ENCODE peak calls at places on chromosomes 11 and 22, in six cellular contexts. One of them, this sample, is unnamed.

GRCh38 chr11:45900916-45901617 is 6.0 kb downstream of the FREY1 start:
- DNase-seq in lower leg skin: no peak
- DNase-seq in body of pancreas: peak
- DNase-seq in heart left ventricle: no peak
- DNase-seq in fibroblast of mammary gland: no peak
- DNase-seq in epithelial cell of esophagus: no peak
- DNase-seq in this sample: no peak

GRCh38 chr22:22078329-22078728 is 95.7 kb upstream of the TOP3B start:
- DNase-seq in lower leg skin: no peak
- DNase-seq in body of pancreas: no peak
- DNase-seq in heart left ventricle: no peak
- DNase-seq in fibroblast of mammary gland: no peak
- DNase-seq in epithelial cell of esophagus: no peak
- DNase-seq in this sample: no peak

GRCh38 chr11:87038235-87038960 is 664 bp downstream of the TMEM135 start:
- DNase-seq in lower leg skin: no peak
- DNase-seq in body of pancreas: no peak
- DNase-seq in heart left ventricle: no peak
- DNase-seq in fibroblast of mammary gland: no peak
- DNase-seq in epithelial cell of esophagus: peak
- DNase-seq in this sample: no peak

GRCh38 chr11:134449713-134450112 is 37.7 kb upstream of the B3GAT1 start:
- DNase-seq in lower leg skin: no peak
- DNase-seq in body of pancreas: no peak
- DNase-seq in heart left ventricle: no peak
- DNase-seq in fibroblast of mammary gland: no peak
- DNase-seq in epithelial cell of esophagus: no peak
- DNase-seq in this sample: no peak

GRCh38 chr11:126592496-126593410 is 237.3 kb downstream of the ST3GAL4 start:
- DNase-seq in lower leg skin: no peak
- DNase-seq in body of pancreas: no peak
- DNase-seq in heart left ventricle: no peak
- DNase-seq in fibroblast of mammary gland: no peak
- DNase-seq in epithelial cell of esophagus: peak
- DNase-seq in this sample: no peak

GRCh38 chr11:44753965-44754645 is 27.3 kb downstream of the TSPAN18 start:
- DNase-seq in lower leg skin: peak
- DNase-seq in body of pancreas: no peak
- DNase-seq in heart left ventricle: no peak
- DNase-seq in fibroblast of mammary gland: no peak
- DNase-seq in epithelial cell of esophagus: no peak
- DNase-seq in this sample: no peak

GRCh38 chr11:115488945-115489344 is 15.3 kb downstream of the CADM1 start:
- DNase-seq in lower leg skin: no peak
- DNase-seq in body of pancreas: no peak
- DNase-seq in heart left ventricle: no peak
- DNase-seq in fibroblast of mammary gland: no peak
- DNase-seq in epithelial cell of esophagus: no peak
- DNase-seq in this sample: peak

GRCh38 chr11:11449327-11449726 is 96.3 kb upstream of the CSNK2A3 start:
- DNase-seq in lower leg skin: no peak
- DNase-seq in body of pancreas: no peak
- DNase-seq in heart left ventricle: no peak
- DNase-seq in fibroblast of mammary gland: no peak
- DNase-seq in epithelial cell of esophagus: no peak
- DNase-seq in this sample: no peak

GRCh38 chr11:84899740-84900139 is 727.4 kb downstream of the DLG2 start:
- DNase-seq in lower leg skin: no peak
- DNase-seq in body of pancreas: no peak
- DNase-seq in heart left ventricle: no peak
- DNase-seq in fibroblast of mammary gland: peak
- DNase-seq in epithelial cell of esophagus: no peak
- DNase-seq in this sample: no peak

GRCh38 chr22:19998232-19998951 is 18.2 kb downstream of the ARVCF start:
- DNase-seq in lower leg skin: no peak
- DNase-seq in body of pancreas: peak
- DNase-seq in heart left ventricle: peak
- DNase-seq in fibroblast of mammary gland: no peak
- DNase-seq in epithelial cell of esophagus: no peak
- DNase-seq in this sample: no peak

GRCh38 chr22:45233386-45233785 is 7.3 kb downstream of the KIAA0930 start:
- DNase-seq in lower leg skin: no peak
- DNase-seq in body of pancreas: no peak
- DNase-seq in heart left ventricle: no peak
- DNase-seq in fibroblast of mammary gland: no peak
- DNase-seq in epithelial cell of esophagus: no peak
- DNase-seq in this sample: no peak

GRCh38 chr11:128581908-128582307 is 5.5 kb downstream of the ETS1 start:
- DNase-seq in lower leg skin: no peak
- DNase-seq in body of pancreas: no peak
- DNase-seq in heart left ventricle: no peak
- DNase-seq in fibroblast of mammary gland: no peak
- DNase-seq in epithelial cell of esophagus: no peak
- DNase-seq in this sample: no peak

GRCh38 chr11:75626692-75627536 is 41.9 kb downstream of the MAP6 start:
- DNase-seq in lower leg skin: no peak
- DNase-seq in body of pancreas: no peak
- DNase-seq in heart left ventricle: no peak
- DNase-seq in fibroblast of mammary gland: peak
- DNase-seq in epithelial cell of esophagus: no peak
- DNase-seq in this sample: no peak

GRCh38 chr22:49261616-49262015 is 566.1 kb downstream of the BRD1 start:
- DNase-seq in lower leg skin: peak
- DNase-seq in body of pancreas: no peak
- DNase-seq in heart left ventricle: no peak
- DNase-seq in fibroblast of mammary gland: no peak
- DNase-seq in epithelial cell of esophagus: no peak
- DNase-seq in this sample: no peak

GRCh38 chr11:115214644-115215305 is 289.4 kb downstream of the CADM1 start:
- DNase-seq in lower leg skin: no peak
- DNase-seq in body of pancreas: no peak
- DNase-seq in heart left ventricle: no peak
- DNase-seq in fibroblast of mammary gland: no peak
- DNase-seq in epithelial cell of esophagus: no peak
- DNase-seq in this sample: no peak

GRCh38 chr11:125179346-125179745 is 14.8 kb downstream of the PKNOX2 start:
- DNase-seq in lower leg skin: no peak
- DNase-seq in body of pancreas: no peak
- DNase-seq in heart left ventricle: no peak
- DNase-seq in fibroblast of mammary gland: no peak
- DNase-seq in epithelial cell of esophagus: no peak
- DNase-seq in this sample: no peak

GRCh38 chr11:14623036-14623435 is 20.6 kb upstream of the PDE3B start:
- DNase-seq in lower leg skin: no peak
- DNase-seq in body of pancreas: no peak
- DNase-seq in heart left ventricle: no peak
- DNase-seq in fibroblast of mammary gland: no peak
- DNase-seq in epithelial cell of esophagus: no peak
- DNase-seq in this sample: no peak

GRCh38 chr11:74735566-74735965 is 4.3 kb upstream of the CHRDL2 start:
- DNase-seq in lower leg skin: no peak
- DNase-seq in body of pancreas: no peak
- DNase-seq in heart left ventricle: no peak
- DNase-seq in fibroblast of mammary gland: no peak
- DNase-seq in epithelial cell of esophagus: no peak
- DNase-seq in this sample: no peak

GRCh38 chr11:27907534-27907933 is 200.4 kb downstream of the KIF18A start:
- DNase-seq in lower leg skin: no peak
- DNase-seq in body of pancreas: no peak
- DNase-seq in heart left ventricle: no peak
- DNase-seq in fibroblast of mammary gland: no peak
- DNase-seq in epithelial cell of esophagus: no peak
- DNase-seq in this sample: no peak

GRCh38 chr11:88414385-88414861 is 76.9 kb upstream of the CTSC start:
- DNase-seq in lower leg skin: no peak
- DNase-seq in body of pancreas: peak
- DNase-seq in heart left ventricle: no peak
- DNase-seq in fibroblast of mammary gland: peak
- DNase-seq in epithelial cell of esophagus: peak
- DNase-seq in this sample: peak

GRCh38 chr11:89125298-89125697 is 52.4 kb upstream of the TYR start:
- DNase-seq in lower leg skin: no peak
- DNase-seq in body of pancreas: no peak
- DNase-seq in heart left ventricle: no peak
- DNase-seq in fibroblast of mammary gland: no peak
- DNase-seq in epithelial cell of esophagus: no peak
- DNase-seq in this sample: no peak

GRCh38 chr11:12235945-12236743 is 125.8 kb downstream of the MICAL2 start:
- DNase-seq in lower leg skin: no peak
- DNase-seq in body of pancreas: peak
- DNase-seq in heart left ventricle: no peak
- DNase-seq in fibroblast of mammary gland: peak
- DNase-seq in epithelial cell of esophagus: peak
- DNase-seq in this sample: peak

GRCh38 chr11:115778928-115779650 is 274.9 kb upstream of the CADM1 start:
- DNase-seq in lower leg skin: no peak
- DNase-seq in body of pancreas: no peak
- DNase-seq in heart left ventricle: no peak
- DNase-seq in fibroblast of mammary gland: no peak
- DNase-seq in epithelial cell of esophagus: no peak
- DNase-seq in this sample: no peak

GRCh38 chr11:64090811-64091516 is 55.2 kb downstream of the FLRT1 start:
- DNase-seq in lower leg skin: no peak
- DNase-seq in body of pancreas: no peak
- DNase-seq in heart left ventricle: no peak
- DNase-seq in fibroblast of mammary gland: peak
- DNase-seq in epithelial cell of esophagus: peak
- DNase-seq in this sample: no peak

GRCh38 chr22:19984851-19985811 is 31.5 kb downstream of the ARVCF start:
- DNase-seq in lower leg skin: no peak
- DNase-seq in body of pancreas: no peak
- DNase-seq in heart left ventricle: peak
- DNase-seq in fibroblast of mammary gland: no peak
- DNase-seq in epithelial cell of esophagus: no peak
- DNase-seq in this sample: no peak

GRCh38 chr11:88569342-88569741 is 231.8 kb upstream of the CTSC start:
- DNase-seq in lower leg skin: no peak
- DNase-seq in body of pancreas: no peak
- DNase-seq in heart left ventricle: no peak
- DNase-seq in fibroblast of mammary gland: no peak
- DNase-seq in epithelial cell of esophagus: peak
- DNase-seq in this sample: no peak

GRCh38 chr22:42612336-42612735 is 2.3 kb downstream of the POLDIP3 start:
- DNase-seq in lower leg skin: no peak
- DNase-seq in body of pancreas: no peak
- DNase-seq in heart left ventricle: no peak
- DNase-seq in fibroblast of mammary gland: no peak
- DNase-seq in epithelial cell of esophagus: no peak
- DNase-seq in this sample: no peak

GRCh38 chr22:42617155-42617983 is 2.7 kb upstream of the POLDIP3 start:
- DNase-seq in lower leg skin: no peak
- DNase-seq in body of pancreas: no peak
- DNase-seq in heart left ventricle: no peak
- DNase-seq in fibroblast of mammary gland: no peak
- DNase-seq in epithelial cell of esophagus: no peak
- DNase-seq in this sample: no peak

GRCh38 chr22:42613869-42614268 is 814 bp downstream of the POLDIP3 start:
- DNase-seq in lower leg skin: peak
- DNase-seq in body of pancreas: no peak
- DNase-seq in heart left ventricle: no peak
- DNase-seq in fibroblast of mammary gland: peak
- DNase-seq in epithelial cell of esophagus: peak
- DNase-seq in this sample: no peak

GRCh38 chr22:42614312-42615091 is at the start of gene POLDIP3:
- DNase-seq in lower leg skin: peak
- DNase-seq in body of pancreas: peak
- DNase-seq in heart left ventricle: peak
- DNase-seq in fibroblast of mammary gland: peak
- DNase-seq in epithelial cell of esophagus: peak
- DNase-seq in this sample: peak

GRCh38 chr22:42615092-42615859 is 593 bp upstream of the POLDIP3 start:
- DNase-seq in lower leg skin: peak
- DNase-seq in body of pancreas: peak
- DNase-seq in heart left ventricle: peak
- DNase-seq in fibroblast of mammary gland: peak
- DNase-seq in epithelial cell of esophagus: peak
- DNase-seq in this sample: peak
- H3K4me3 ChIP-seq in lower leg skin: no peak
- H3K4me3 ChIP-seq in body of pancreas: peak
- H3K4me3 ChIP-seq in heart left ventricle: peak
- H3K4me3 ChIP-seq in fibroblast of mammary gland: peak
- H3K4me3 ChIP-seq in epithelial cell of esophagus: peak
- H3K4me3 ChIP-seq in this sample: no peak

DNA sequence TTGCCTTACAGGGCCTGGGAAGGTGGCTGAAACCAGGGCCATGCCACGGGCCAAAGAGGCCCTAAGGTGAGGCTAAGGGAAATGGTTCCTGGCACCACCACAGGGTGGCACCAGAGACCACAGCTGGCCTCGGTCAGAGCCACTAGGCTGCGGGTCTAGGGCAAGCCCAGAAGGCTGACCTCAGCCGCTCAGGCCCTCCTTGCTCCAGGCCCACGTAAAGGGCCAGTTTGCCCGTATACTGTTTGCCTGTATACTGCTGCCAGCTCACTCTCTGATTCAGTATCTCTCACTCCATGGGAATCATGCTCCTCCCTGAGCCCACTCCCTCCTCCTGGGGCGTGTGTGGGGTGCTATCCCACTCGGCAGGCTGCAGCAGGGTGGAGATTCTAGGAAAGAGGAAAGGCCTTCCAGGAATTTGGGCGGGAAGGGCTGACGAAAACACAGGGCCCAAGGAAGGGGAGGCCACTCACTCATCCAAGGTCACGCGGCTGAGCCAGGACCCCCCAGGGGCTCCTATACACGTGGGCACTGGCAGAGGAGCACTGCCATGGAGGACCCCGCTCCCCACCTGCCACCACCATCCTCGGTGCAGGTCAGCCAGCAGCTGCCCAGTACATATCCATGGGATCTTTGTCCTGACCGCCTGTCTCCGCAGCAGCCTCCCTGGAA is 62.4 kb downstream of the NECTIN1 start:
- DNase-seq in lower leg skin: peak
- DNase-seq in body of pancreas: peak
- DNase-seq in heart left ventricle: peak
- DNase-seq in fibroblast of mammary gland: peak
- DNase-seq in epithelial cell of esophagus: peak
- DNase-seq in this sample: no peak
- TF ChIP-seq CTCF in lower leg skin: no peak
- TF ChIP-seq CTCF in body of pancreas: peak
- TF ChIP-seq CTCF in heart left ventricle: peak
- TF ChIP-seq CTCF in fibroblast of mammary gland: peak
- TF ChIP-seq CTCF in epithelial cell of esophagus: peak
- TF ChIP-seq CTCF in this sample: peak

DNA sequence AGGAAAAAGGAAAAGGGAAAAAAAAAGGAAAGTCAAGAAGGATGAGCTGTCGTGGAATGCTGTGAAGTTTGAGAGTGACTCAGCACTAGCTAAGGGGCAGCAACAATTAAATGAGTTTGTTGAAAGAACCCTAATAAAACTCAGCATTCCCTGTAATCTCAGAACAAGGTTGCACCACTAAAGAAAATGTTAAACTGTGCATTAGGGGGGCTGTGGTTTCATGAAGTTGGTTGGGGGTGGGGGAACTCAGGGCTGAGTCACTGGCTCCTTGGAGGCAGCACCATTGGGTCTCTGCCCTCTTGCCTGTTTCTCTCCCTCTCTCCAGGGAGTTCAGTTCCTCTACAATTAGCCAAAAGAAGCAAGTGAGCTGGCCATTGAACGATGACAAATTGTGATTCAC is 64.4 kb upstream of the BLID start:
- DNase-seq in lower leg skin: no peak
- DNase-seq in body of pancreas: no peak
- DNase-seq in heart left ventricle: no peak
- DNase-seq in fibroblast of mammary gland: peak
- DNase-seq in epithelial cell of esophagus: peak
- DNase-seq in this sample: peak
- H3K4me3 ChIP-seq in lower leg skin: no peak
- H3K4me3 ChIP-seq in body of pancreas: no peak
- H3K4me3 ChIP-seq in heart left ventricle: no peak
- H3K4me3 ChIP-seq in fibroblast of mammary gland: peak
- H3K4me3 ChIP-seq in epithelial cell of esophagus: no peak
- H3K4me3 ChIP-seq in this sample: peak

GRCh38 chr11:24738972-24739371 is 242.1 kb downstream of the LUZP2 start:
- DNase-seq in lower leg skin: no peak
- DNase-seq in body of pancreas: no peak
- DNase-seq in heart left ventricle: no peak
- DNase-seq in fibroblast of mammary gland: no peak
- DNase-seq in epithelial cell of esophagus: no peak
- DNase-seq in this sample: no peak
- TF ChIP-seq CTCF in lower leg skin: no peak
- TF ChIP-seq CTCF in body of pancreas: no peak
- TF ChIP-seq CTCF in heart left ventricle: no peak
- TF ChIP-seq CTCF in fibroblast of mammary gland: no peak
- TF ChIP-seq CTCF in epithelial cell of esophagus: no peak
- TF ChIP-seq CTCF in this sample: no peak

This sample was measured in AG09309.